ENCODE peak calls at places on chromosomes 16 and 17, in seven cellular contexts. N, S, F, O, V, Y and I are unnamed samples.

GRCh38 chr17:35752471-35752870 is 568 bp downstream of the GAS2L2 start:
- DNase-seq in N (no peak), S (peak), F (no peak), O (no peak), V (no peak), Y (no peak), I (no peak)

GRCh38 chr16:71360378-71360777 is 1.9 kb downstream of the CALB2 start:
- DNase-seq in N (no peak), S (peak), F (no peak), O (no peak), V (peak), Y (peak), I (no peak)

GRCh38 chr17:57186231-57187019 is 69.9 kb upstream of the MSI2 start:
- DNase-seq in N (no peak), S (no peak), F (no peak), O (no peak), V (no peak), Y (no peak), I (no peak)

GRCh38 chr17:76872221-76872873 is 4.1 kb downstream of the MGAT5B start:
- DNase-seq in N (no peak), S (no peak), F (no peak), O (no peak), V (peak), Y (no peak), I (no peak)

GRCh38 chr16:70697601-70698170 is 11.8 kb upstream of the MTSS2 start:
- DNase-seq in N (no peak), S (no peak), F (no peak), O (peak), V (no peak), Y (no peak), I (no peak)

GRCh38 chr16:70490261-70490660 is 33.1 kb downstream of the COG4 start:
- DNase-seq in N (no peak), S (peak), F (no peak), O (no peak), V (no peak), Y (no peak), I (no peak)

GRCh38 chr16:64981568-64982281 is 140.1 kb downstream of the CDH11 start:
- DNase-seq in N (no peak), S (no peak), F (no peak), O (no peak), V (no peak), Y (no peak), I (no peak)

GRCh38 chr17:2689411-2690164 is 22.0 kb downstream of the CLUH start:
- DNase-seq in N (no peak), S (no peak), F (no peak), O (no peak), V (no peak), Y (peak), I (no peak)

GRCh38 chr16:1932050-1933028 is 10.7 kb downstream of the MSRB1 start:
- DNase-seq in N (no peak), S (peak), F (peak), O (no peak), V (no peak), Y (peak), I (no peak)

GRCh38 chr16:25413962-25414361 is 156.3 kb upstream of the ZKSCAN2 start:
- DNase-seq in N (no peak), S (no peak), F (no peak), O (no peak), V (no peak), Y (no peak), I (no peak)

GRCh38 chr17:31830971-31831755 is 27.9 kb downstream of the COPRS start:
- DNase-seq in N (no peak), S (no peak), F (no peak), O (no peak), V (no peak), Y (no peak), I (no peak)

GRCh38 chr16:17768257-17768656 is 297.5 kb upstream of the XYLT1 start:
- DNase-seq in N (no peak), S (no peak), F (no peak), O (no peak), V (no peak), Y (no peak), I (no peak)

GRCh38 chr16:67941469-67942199 is 2.3 kb downstream of the LCAT start:
- DNase-seq in N (no peak), S (no peak), F (no peak), O (no peak), V (no peak), Y (no peak), I (no peak)

GRCh38 chr17:29732613-29733012 is 109.9 kb upstream of the CORO6 start:
- DNase-seq in N (no peak), S (no peak), F (no peak), O (no peak), V (no peak), Y (no peak), I (no peak)

GRCh38 chr16:73879621-73880020 is 417.0 kb upstream of the PSMD7 start:
- DNase-seq in N (no peak), S (no peak), F (no peak), O (no peak), V (no peak), Y (no peak), I (no peak)
- TF ChIP-seq CTCF in N (no peak), S (no peak), F (no peak), O (no peak), V (no peak), Y (no peak), I (no peak)

DNA sequence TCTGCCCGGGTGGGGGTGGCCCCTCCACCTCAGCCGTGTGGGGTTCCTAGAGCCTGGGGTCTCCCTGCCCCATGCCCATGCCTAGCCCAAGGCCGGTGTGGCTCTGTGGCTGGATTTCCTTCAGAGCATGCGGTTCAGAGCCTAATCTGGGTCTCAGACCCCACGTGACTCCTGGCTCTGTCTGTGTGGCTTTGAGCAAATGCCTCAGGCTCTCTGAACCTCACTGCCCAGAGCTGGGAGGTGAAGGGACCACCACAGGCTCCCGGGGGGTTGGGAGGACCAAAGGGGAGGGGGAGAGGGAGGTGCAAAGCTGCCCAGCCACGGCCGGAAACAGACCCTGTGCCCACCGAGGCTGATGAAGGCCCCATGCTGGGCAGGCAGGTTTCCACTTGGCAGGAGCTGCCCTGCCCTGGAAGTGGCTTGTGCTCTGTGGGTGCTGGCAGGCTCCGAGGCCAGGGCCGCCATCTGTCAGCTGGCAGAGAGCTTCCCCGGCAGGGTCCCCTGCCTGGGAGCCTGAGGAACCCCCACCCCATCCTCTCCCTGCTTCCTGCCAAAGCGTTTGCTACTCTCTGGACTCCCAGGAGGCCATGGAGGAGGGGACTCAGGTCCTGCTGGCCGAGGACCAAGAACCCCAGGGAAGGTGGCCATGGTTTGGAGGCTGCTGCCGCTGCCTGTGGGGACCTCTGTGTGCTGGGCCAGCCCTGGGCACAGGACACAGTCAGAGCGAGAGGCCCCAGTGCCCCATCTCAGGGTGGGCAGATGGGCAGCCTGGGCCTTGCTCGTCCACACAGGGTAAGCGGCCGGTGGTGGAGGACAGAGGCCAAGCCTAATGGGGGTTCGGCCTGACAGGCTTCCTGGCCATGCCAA is 4.0 kb downstream of the CDH15 start:
- DNase-seq in N (no peak), S (no peak), F (no peak), O (no peak), V (no peak), Y (no peak), I (no peak)
- TF ChIP-seq CTCF in N (no peak), S (no peak), F (no peak), O (no peak), V (no peak), Y (no peak), I (no peak)

DNA sequence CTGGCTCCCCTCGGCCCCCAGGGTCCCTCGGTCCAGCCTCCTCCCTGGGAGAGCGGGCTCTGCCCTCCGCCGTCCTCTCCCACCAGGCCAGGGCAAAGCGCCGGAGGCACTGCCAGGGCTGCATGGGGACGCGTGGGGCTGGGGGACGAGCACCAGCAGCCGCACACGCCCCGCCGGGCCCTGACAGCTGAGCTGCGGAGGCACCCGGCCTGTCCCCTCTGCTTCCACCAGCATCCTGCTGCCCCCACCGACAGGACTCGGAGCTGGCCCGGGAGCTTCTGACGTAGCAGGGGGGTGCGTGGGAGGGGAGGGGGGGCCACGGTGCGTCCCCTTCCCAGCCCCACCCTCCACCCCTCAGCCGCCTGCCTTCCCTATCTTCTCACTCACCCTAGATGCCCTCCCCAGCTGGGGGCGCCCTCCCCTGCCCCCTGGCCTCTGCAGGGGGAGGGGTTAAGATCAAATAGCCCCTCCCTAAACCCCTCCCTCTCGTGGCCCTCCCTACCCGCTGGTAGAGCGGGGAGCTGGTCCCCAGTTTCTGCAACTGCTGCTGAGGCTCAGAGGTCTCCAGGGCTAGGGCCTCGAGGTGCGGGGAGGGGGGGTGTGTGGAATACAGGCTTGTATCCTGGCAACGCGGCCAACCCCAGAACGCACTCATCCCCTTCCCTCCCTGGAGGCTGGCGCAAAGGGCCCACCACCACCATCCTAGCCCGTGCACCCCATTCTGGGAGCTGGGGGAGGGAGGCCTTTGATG is 1.1 kb downstream of the SRCIN1 start:
- DNase-seq in N (no peak), S (no peak), F (peak), O (no peak), V (no peak), Y (peak), I (peak)
- TF ChIP-seq CTCF in N (no peak), S (no peak), F (peak), O (no peak), V (no peak), Y (no peak), I (no peak)

GRCh38 chr16:81409016-81409556 is 35.5 kb upstream of the CMIP start:
- DNase-seq in N (no peak), S (no peak), F (no peak), O (no peak), V (no peak), Y (no peak), I (no peak)

GRCh38 chr16:81408409-81408950 is 36.1 kb upstream of the CMIP start:
- DNase-seq in N (no peak), S (no peak), F (no peak), O (no peak), V (no peak), Y (no peak), I (no peak)

GRCh38 chr16:81403601-81404391 is 40.8 kb upstream of the CMIP start:
- DNase-seq in N (peak), S (peak), F (peak), O (peak), V (peak), Y (peak), I (peak)

GRCh38 chr16:81403208-81403600 is 41.4 kb upstream of the CMIP start:
- DNase-seq in N (no peak), S (no peak), F (no peak), O (peak), V (no peak), Y (no peak), I (no peak)

DNA sequence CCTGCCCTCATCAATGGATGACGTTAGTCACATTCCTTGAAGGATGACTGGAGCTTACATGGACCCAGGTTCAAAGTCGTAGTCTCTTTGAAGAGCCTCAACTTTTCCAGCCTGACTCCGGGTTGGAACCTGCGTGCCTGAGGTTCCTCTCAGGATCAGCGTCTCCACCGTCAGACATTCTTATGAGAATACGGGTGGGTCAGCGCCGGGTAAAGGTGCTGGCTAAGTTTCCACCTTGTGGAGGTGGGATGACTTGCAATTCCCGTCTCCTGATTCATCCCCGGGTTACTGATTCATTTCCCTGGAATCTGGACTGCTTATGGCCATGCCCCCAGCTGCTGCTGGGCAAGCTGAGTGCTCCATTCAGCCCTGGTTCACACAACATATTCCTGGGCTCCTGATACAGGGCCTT is 38.9 kb upstream of the CMIP start:
- DNase-seq in N (no peak), S (peak), F (peak), O (peak), V (peak), Y (no peak), I (no peak)
- TF ChIP-seq CTCF in N (peak), S (no peak), F (no peak), O (no peak), V (peak), Y (no peak), I (no peak)

GRCh38 chr17:51668963-51669246 is 408.6 kb downstream of the UTP18 start:
- DNase-seq in N (no peak), S (no peak), F (no peak), O (no peak), V (no peak), Y (no peak), I (no peak)

GRCh38 chr17:51668155-51668962 is 408.0 kb downstream of the UTP18 start:
- DNase-seq in N (no peak), S (no peak), F (no peak), O (no peak), V (no peak), Y (no peak), I (no peak)

GRCh38 chr17:51673066-51673465 is 412.7 kb downstream of the UTP18 start:
- DNase-seq in N (no peak), S (no peak), F (no peak), O (no peak), V (no peak), Y (no peak), I (no peak)

GRCh38 chr17:51670899-51671298 is 410.6 kb downstream of the UTP18 start:
- DNase-seq in N (no peak), S (no peak), F (no peak), O (no peak), V (no peak), Y (no peak), I (no peak)

DNA sequence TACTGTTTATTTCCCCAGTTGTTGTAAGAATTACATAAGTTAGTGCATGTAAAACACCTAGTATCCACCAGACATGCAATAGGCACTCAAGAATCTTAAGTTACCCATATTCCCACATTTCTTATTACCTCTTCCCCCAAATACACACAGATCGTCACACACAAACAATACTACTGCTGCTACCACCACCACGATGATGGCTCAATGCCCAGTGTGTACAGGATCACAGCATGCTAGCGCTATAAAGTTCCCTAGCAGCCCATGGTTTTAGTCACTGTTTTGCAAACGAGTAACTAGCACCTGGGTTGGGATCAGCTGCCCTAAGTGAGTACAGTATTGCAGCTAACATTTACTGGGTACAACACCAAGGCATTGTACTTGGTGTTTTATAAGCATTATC is 411.7 kb downstream of the UTP18 start:
- DNase-seq in N (no peak), S (no peak), F (no peak), O (no peak), V (no peak), Y (no peak), I (no peak)
- TF ChIP-seq CTCF in N (no peak), S (no peak), F (no peak), O (no peak), V (no peak), Y (no peak), I (no peak)